ENCODE peak calls at places on chromosomes 1 and 21, in seven cellular contexts. G, V, J, R, W, T and U are unnamed samples.

GRCh38 chr21:41895643-41896493 is 16.7 kb upstream of the PRDM15 start:
- DNase-seq in G (peak), V (no peak), J (peak), R (peak), W (no peak), T (no peak), U (no peak)

GRCh38 chr1:30485072-30485471 is 238.3 kb downstream of the MATN1 start:
- DNase-seq in G (no peak), V (no peak), J (no peak), R (no peak), W (no peak), T (no peak), U (no peak)

GRCh38 chr1:157963713-157964112 is 29.7 kb upstream of the KIRREL1 start:
- DNase-seq in G (peak), V (peak), J (peak), R (peak), W (peak), T (peak), U (no peak)

GRCh38 chr1:197342044-197342565 is 74.1 kb downstream of the CRB1 start:
- DNase-seq in G (no peak), V (no peak), J (no peak), R (no peak), W (no peak), T (no peak), U (no peak)

GRCh38 chr21:32463889-32464300 is 51.4 kb downstream of the EVA1C start:
- DNase-seq in G (peak), V (no peak), J (no peak), R (no peak), W (no peak), T (peak), U (no peak)

GRCh38 chr1:112776688-112777087 is 61.6 kb upstream of the PPM1J start:
- DNase-seq in G (no peak), V (no peak), J (no peak), R (no peak), W (no peak), T (no peak), U (no peak)

GRCh38 chr1:53359225-53359933 is 31.5 kb upstream of the LRP8 start:
- DNase-seq in G (no peak), V (no peak), J (no peak), R (no peak), W (no peak), T (no peak), U (no peak)

GRCh38 chr1:18344755-18345154 is 136.0 kb upstream of the KLHDC7A start:
- DNase-seq in G (no peak), V (peak), J (no peak), R (no peak), W (no peak), T (no peak), U (no peak)

GRCh38 chr21:41500931-41501381 is 7.0 kb downstream of the TMPRSS2 start:
- DNase-seq in G (no peak), V (no peak), J (no peak), R (no peak), W (no peak), T (no peak), U (no peak)

GRCh38 chr1:167105841-167106461 is 12.1 kb downstream of the STYXL2 start:
- DNase-seq in G (no peak), V (no peak), J (no peak), R (no peak), W (no peak), T (no peak), U (no peak)

GRCh38 chr1:204017032-204017431 is 55.9 kb upstream of the SOX13 start:
- DNase-seq in G (no peak), V (no peak), J (no peak), R (no peak), W (no peak), T (no peak), U (no peak)

GRCh38 chr1:85279463-85280080 is 3.1 kb upstream of the BCL10 start:
- DNase-seq in G (no peak), V (no peak), J (no peak), R (no peak), W (no peak), T (no peak), U (no peak)

GRCh38 chr1:243742814-243743213 is 107.2 kb downstream of the AKT3 start:
- DNase-seq in G (peak), V (no peak), J (no peak), R (no peak), W (no peak), T (peak), U (no peak)